ENCODE peak calls at places on chromosomes 11 and 22, in four cellular contexts. F is IMR-90, O is HFFc6, Z is heart left ventricle. E is an unnamed sample.

GRCh38 chr11:3613998-3614741 is 27.6 kb downstream of the ART5 start:
- DNase-seq in F (no peak), O (no peak), Z (no peak), E (no peak)

GRCh38 chr11:68581439-68581838 is 102.9 kb upstream of the GAL start:
- DNase-seq in F (no peak), O (no peak), Z (peak), E (no peak)

GRCh38 chr11:120525285-120526085 is 13.9 kb downstream of the GRIK4 start:
- DNase-seq in F (no peak), O (no peak), Z (no peak), E (no peak)

GRCh38 chr11:123543796-123544195 is 110.6 kb downstream of the SCN3B start:
- DNase-seq in F (peak), O (peak), Z (no peak), E (no peak)

GRCh38 chr11:111913997-111914396 is 1.5 kb downstream of the HSPB2 start:
- DNase-seq in F (peak), O (peak), Z (peak), E (no peak)

GRCh38 chr11:43124272-43124920 is 187.4 kb upstream of the API5 start:
- DNase-seq in F (no peak), O (no peak), Z (no peak), E (no peak)

GRCh38 chr11:82829101-82829500 is 71.1 kb downstream of the PRCP start:
- DNase-seq in F (no peak), O (no peak), Z (no peak), E (no peak)

GRCh38 chr22:47275479-47276218 is 513.2 kb downstream of the TBC1D22A start:
- DNase-seq in F (no peak), O (no peak), Z (no peak), E (no peak)

GRCh38 chr11:70820712-70821111 is 422.4 kb downstream of the CTTN start:
- DNase-seq in F (no peak), O (no peak), Z (no peak), E (no peak)

GRCh38 chr22:40421082-40421350 is 50.6 kb downstream of the SGSM3 start:
- DNase-seq in F (no peak), O (no peak), Z (no peak), E (no peak)

GRCh38 chr11:115996125-115996807 is 492.1 kb upstream of the CADM1 start:
- DNase-seq in F (no peak), O (no peak), Z (no peak), E (peak)

GRCh38 chr22:19446603-19447387 is 716 bp downstream of the C22orf39 start:
- DNase-seq in F (no peak), O (no peak), Z (no peak), E (peak)

GRCh38 chr11:74345420-74345819 is 34.0 kb upstream of the P4HA3 start:
- DNase-seq in F (peak), O (no peak), Z (no peak), E (no peak)

GRCh38 chr11:72353861-72354260 is 80.5 kb downstream of the CLPB start:
- DNase-seq in F (peak), O (no peak), Z (no peak), E (no peak)

GRCh38 chr11:36361901-36362391 is 65.9 kb downstream of the PRR5L start:
- DNase-seq in F (peak), O (peak), Z (peak), E (no peak)

GRCh38 chr11:69377029-69377952 is 83.3 kb downstream of the MYEOV start:
- DNase-seq in F (no peak), O (no peak), Z (peak), E (no peak)

GRCh38 chr11:58498464-58498863 is 9.4 kb downstream of the OR5B21 start:
- DNase-seq in F (no peak), O (no peak), Z (no peak), E (no peak)

GRCh38 chr11:37657645-37658044 is 1059.6 kb upstream of the RAG2 start:
- DNase-seq in F (peak), O (peak), Z (no peak), E (no peak)

GRCh38 chr22:20960609-20961008 is 6.4 kb upstream of the AIFM3 start:
- DNase-seq in F (no peak), O (no peak), Z (no peak), E (no peak)

GRCh38 chr22:20963201-20964052 is 3.6 kb upstream of the AIFM3 start:
- DNase-seq in F (no peak), O (no peak), Z (no peak), E (no peak)

GRCh38 chr22:20964799-20965103 is 2.3 kb upstream of the AIFM3 start:
- DNase-seq in F (no peak), O (no peak), Z (no peak), E (no peak)

GRCh38 chr22:20964090-20964798 is 2.8 kb upstream of the AIFM3 start:
- DNase-seq in F (no peak), O (no peak), Z (no peak), E (no peak)

GRCh38 chr22:20962491-20962945 is 4.5 kb upstream of the AIFM3 start:
- DNase-seq in F (no peak), O (no peak), Z (no peak), E (no peak)
- TF ChIP-seq CTCF in F (no peak), O (no peak), Z (no peak), E (no peak)

GRCh38 chr11:65498977-65499712 is at the start of gene MALAT1:
- DNase-seq in F (peak), O (peak), Z (peak), E (peak)
- TF ChIP-seq CTCF in F (no peak), O (no peak), Z (no peak), E (no peak)

DNA sequence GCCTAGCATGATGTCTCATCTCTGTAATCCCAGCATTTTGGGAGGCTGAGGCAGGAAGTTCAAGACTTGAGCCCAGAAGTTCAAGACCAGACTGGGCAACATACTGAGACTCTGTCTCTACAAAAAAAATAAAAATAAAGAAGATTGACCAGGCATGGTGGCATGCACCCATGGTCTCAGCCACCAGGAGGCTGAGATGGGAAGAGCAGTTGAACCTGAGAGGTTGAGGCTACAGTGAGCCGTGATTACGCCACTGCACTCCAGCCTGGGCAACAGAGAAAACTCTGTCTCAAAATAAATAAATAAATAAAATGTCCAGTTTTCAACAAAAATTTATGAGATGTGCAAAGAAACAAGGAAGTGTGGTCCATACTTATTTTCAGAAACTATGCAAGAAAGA is 28.3 kb downstream of the EFCAB6 start:
- DNase-seq in F (no peak), O (no peak), Z (no peak), E (no peak)
- TF ChIP-seq CTCF in F (peak), O (peak), Z (no peak), E (no peak)

GRCh38 chr11:46160100-46160499 is 38.8 kb upstream of the PHF21A start:
- DNase-seq in F (no peak), O (no peak), Z (no peak), E (no peak)
- TF ChIP-seq CTCF in F (no peak), O (no peak), Z (no peak), E (no peak)

GRCh38 chr22:49921508-49922278 is 3.3 kb downstream of the CRELD2 start:
- DNase-seq in F (no peak), O (no peak), Z (no peak), E (no peak)

GRCh38 chr22:49924113-49924833 is 5.8 kb downstream of the CRELD2 start:
- DNase-seq in F (no peak), O (no peak), Z (no peak), E (no peak)

GRCh38 chr22:49922484-49922883 is 4.0 kb downstream of the CRELD2 start:
- DNase-seq in F (no peak), O (no peak), Z (no peak), E (no peak)

GRCh38 chr22:49922926-49923325 is 4.5 kb downstream of the CRELD2 start:
- DNase-seq in F (no peak), O (no peak), Z (no peak), E (no peak)

DNA sequence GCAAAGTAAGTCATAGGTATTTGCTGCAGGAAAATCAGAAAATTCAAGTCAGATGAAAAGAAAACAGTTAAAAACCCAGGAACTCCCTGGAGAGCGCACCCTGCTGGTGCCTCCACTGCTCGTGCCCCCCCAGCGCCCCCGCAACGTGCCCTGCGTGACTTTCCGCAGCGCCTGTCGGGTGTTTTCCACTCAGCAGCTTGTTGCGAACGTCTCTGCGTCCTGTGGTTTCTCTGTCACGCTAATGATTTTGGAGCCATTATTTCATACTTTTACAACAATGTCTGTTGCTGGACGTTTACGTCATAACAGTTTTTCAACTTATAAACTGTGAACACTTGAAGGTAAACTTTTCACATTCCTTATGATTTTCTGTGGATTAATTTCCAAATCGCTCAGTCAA is 5.0 kb downstream of the CRELD2 start:
- DNase-seq in F (peak), O (no peak), Z (no peak), E (peak)
- TF ChIP-seq CTCF in F (peak), O (peak), Z (no peak), E (peak)

DNA sequence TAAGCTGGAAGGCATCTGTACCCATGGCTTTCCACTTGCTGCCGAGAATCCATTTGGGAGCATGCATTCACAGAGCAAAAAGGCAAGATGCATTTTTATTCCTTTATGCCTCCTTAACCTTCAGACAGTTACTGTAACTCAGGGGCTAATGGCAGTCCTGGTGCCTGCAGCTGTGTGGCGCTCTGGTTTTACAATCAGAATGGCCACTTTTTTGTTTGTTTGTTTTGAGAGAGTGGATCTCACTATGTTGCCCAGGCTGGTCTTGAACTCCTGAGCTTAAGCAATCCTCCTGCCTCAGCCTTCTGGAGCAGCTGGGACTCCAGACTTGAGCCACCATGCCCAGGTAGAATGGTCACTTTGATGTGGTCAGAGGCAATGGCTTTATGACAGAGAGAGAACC is 101.8 kb downstream of the NAV2 start:
- DNase-seq in F (no peak), O (no peak), Z (no peak), E (no peak)
- TF ChIP-seq CTCF in F (no peak), O (no peak), Z (no peak), E (no peak)

DNA sequence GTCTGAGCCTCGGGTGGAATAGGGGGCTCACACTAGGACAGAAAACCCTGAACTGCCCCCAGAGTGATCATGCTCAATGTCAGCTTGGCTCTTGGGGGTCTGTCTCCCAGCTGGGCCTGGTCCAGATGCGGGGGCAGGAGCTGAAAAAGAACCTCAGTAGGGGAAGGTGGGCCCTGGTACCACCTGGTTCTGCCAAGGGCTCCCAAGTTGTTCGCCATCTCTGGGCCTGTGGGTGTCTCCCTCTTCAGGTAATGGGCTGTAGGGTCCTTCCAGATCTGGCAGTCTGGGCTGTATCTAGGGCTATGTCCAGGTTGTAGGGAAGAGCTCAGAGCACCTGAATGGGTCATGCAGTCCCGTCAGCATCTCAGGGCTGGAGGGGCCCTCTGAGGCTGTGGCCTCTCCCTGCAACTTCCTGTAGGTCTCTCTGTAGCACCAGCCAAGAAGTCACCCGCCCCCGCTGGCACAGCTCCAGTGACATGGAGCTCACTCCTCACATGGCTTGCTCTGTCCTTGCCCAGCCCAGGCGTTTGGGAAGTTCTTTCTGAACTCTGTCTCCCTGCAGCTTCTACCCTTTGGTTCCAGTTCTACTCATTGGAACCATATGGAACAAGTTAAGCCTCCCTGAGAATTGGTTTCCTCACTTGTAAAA is 33.0 kb upstream of the SOX10 start:
- DNase-seq in F (peak), O (peak), Z (peak), E (no peak)
- TF ChIP-seq CTCF in F (no peak), O (no peak), Z (no peak), E (no peak)

DNA sequence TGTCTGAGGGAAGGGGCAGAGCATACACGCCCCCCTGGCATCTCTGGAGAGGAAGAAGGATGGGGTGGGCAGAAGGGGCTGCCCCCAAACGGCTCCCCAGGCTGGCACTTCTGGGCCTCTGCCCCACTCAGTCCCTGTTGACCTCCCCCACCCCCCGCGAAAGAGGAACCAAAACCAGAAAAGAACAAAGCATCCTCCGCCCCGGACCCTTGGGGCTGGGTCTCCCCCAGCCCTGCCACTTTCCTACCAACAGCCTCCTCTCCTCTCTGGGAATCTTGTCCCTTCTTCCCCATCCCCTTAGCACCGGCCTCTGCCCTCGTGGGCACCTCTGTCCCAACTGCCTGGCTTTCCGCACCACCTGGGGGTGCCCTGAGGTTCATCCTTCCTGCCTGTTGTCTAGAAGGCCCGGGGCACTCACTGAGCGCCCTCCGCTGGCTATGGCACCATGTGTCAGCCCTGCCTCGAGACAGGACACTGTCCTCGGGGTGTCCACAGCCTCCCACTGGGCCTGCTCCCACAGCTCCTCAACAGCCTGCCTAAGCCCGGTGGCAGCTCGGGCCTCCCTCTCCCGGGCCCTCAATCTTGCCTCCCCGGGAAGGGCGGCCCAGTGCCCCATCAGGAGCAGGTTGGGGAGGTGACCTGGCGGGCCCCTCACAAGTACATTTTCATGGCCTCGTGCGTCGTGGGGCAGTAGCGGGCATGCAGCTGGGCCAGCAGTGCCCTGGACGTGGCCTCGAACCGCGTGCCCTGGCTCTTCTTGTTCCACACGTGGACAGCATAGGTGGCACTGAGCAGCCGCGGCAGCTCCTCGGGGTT is 28.2 kb downstream of the A4GALT start:
- DNase-seq in F (no peak), O (no peak), Z (no peak), E (peak)
- TF ChIP-seq CTCF in F (no peak), O (peak), Z (no peak), E (peak)

DNA sequence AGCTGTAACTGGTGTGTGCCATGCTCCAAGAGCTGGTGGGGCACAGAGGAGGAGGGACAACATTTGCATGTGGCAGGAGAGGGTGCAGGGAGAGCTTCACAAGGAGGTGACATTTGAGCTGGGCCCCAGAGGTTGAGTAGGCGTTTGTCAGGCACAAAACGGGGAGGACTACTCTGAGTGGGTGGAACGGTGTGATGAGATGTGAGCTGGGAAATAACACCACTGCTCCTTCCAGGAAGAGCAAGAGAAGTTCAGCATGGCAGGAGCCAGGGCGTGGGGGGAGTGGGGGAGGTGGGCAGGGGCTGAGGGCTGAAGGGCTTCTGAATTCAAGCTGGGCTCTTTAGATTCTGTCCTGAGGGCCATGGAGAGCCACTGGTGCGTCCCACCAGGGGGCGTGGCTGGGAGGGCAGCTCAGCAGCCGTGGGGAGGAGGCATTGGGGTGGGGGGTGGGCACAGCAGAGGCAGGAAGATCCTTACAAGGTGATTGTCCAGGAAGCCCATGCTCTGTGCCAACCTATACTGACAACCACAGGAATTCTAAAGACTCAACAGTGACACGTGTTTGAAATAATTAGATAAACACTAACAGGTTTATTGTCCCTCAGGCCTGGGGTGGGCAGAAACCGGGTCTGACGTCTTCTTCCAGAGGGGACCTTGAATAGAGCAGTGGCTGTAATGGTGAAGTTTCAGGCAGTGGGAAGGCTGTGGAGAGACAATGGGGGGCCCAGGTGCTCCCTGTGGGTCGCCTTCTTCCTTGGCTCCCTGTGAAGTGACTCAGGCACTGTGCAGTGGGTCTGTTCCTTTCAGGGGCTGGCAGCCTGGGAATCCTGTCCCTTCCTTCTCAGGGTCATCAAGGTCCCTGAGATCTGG is 54.4 kb downstream of the OTOG start:
- DNase-seq in F (no peak), O (no peak), Z (no peak), E (no peak)
- TF ChIP-seq CTCF in F (no peak), O (peak), Z (no peak), E (no peak)

DNA sequence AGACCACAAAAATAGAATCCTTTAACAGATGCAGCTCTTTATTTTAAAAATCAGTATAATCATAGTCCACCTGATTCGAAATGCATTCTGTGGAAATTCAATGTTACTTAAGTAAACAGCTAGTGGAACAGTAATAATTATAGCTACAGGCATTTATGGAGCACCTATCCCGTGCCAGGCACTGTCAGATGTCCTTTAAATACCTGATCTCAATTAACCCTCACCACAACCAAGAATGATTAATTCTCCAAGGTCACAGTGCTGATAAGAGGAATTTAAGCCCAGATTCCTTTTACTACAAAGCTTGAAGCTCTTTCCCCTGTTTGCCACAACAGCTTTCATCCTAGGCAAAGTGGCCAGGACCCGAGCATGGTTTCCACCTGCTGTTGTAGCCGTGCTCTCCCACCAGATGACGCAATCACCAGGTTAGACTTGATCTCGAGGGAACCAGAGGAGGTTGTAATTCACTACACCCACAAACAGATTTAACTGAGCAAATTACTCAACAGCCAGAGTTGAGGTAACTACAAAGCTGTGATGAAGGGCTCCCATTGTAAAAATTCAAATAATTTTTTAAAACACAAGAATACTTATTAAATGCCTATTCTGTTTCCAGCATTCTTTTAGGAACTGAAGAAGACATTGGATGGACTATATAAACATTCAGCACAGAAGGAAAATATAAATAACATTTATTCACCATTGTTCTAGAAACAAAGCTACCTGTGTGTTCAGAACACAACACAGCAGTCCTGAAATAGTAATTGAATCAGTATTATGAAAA is 10.3 kb downstream of the PRDM10 start:
- DNase-seq in F (peak), O (peak), Z (no peak), E (peak)
- TF ChIP-seq CTCF in F (no peak), O (peak), Z (peak), E (peak)